ENCODE peak calls at places on chromosomes 2 and 18, in nine cellular contexts. One of them, this sample, is unnamed.

GRCh38 chr18:76725445-76725844 is 96.9 kb upstream of the ZNF236 start:
- DNase-seq in mesothelial cell of epicardium: no peak
- DNase-seq in NCI-H2081: no peak
- DNase-seq in RWPE2: no peak
- DNase-seq in astrocyte: no peak
- DNase-seq in natural killer cell treated with Interleukin-12 subunit alpha and Interleukin-12 subunit beta and Interleukin-15 and Interleukin-18, amount 100 ng/mL, for 72 hours: no peak
- DNase-seq in activated CD4-positive, alpha-beta T cell treated with anti-CD3 and anti-CD28 coated beads, Interleukin-2, amount 10 ng/mL, durations not matched to agents 7 days and 5 days: no peak
- DNase-seq in RKO: no peak
- DNase-seq in fibroblast of pulmonary artery: no peak
- DNase-seq in this sample: no peak

GRCh38 chr18:25669741-25670140 is 317.8 kb upstream of the ZNF521 start:
- DNase-seq in mesothelial cell of epicardium: no peak
- DNase-seq in NCI-H2081: no peak
- DNase-seq in RWPE2: no peak
- DNase-seq in astrocyte: no peak
- DNase-seq in natural killer cell treated with Interleukin-12 subunit alpha and Interleukin-12 subunit beta and Interleukin-15 and Interleukin-18, amount 100 ng/mL, for 72 hours: no peak
- DNase-seq in activated CD4-positive, alpha-beta T cell treated with anti-CD3 and anti-CD28 coated beads, Interleukin-2, amount 10 ng/mL, durations not matched to agents 7 days and 5 days: no peak
- DNase-seq in RKO: no peak
- DNase-seq in fibroblast of pulmonary artery: no peak
- DNase-seq in this sample: no peak

GRCh38 chr2:109108740-109109139 is 20.3 kb upstream of the SH3RF3 start:
- DNase-seq in mesothelial cell of epicardium: peak
- DNase-seq in NCI-H2081: no peak
- DNase-seq in RWPE2: no peak
- DNase-seq in astrocyte: no peak
- DNase-seq in natural killer cell treated with Interleukin-12 subunit alpha and Interleukin-12 subunit beta and Interleukin-15 and Interleukin-18, amount 100 ng/mL, for 72 hours: no peak
- DNase-seq in activated CD4-positive, alpha-beta T cell treated with anti-CD3 and anti-CD28 coated beads, Interleukin-2, amount 10 ng/mL, durations not matched to agents 7 days and 5 days: no peak
- DNase-seq in RKO: no peak
- DNase-seq in fibroblast of pulmonary artery: no peak
- DNase-seq in this sample: no peak

GRCh38 chr2:134337617-134338016 is 83.7 kb downstream of the MGAT5 start:
- DNase-seq in mesothelial cell of epicardium: no peak
- DNase-seq in NCI-H2081: no peak
- DNase-seq in RWPE2: no peak
- DNase-seq in astrocyte: no peak
- DNase-seq in natural killer cell treated with Interleukin-12 subunit alpha and Interleukin-12 subunit beta and Interleukin-15 and Interleukin-18, amount 100 ng/mL, for 72 hours: no peak
- DNase-seq in activated CD4-positive, alpha-beta T cell treated with anti-CD3 and anti-CD28 coated beads, Interleukin-2, amount 10 ng/mL, durations not matched to agents 7 days and 5 days: no peak
- DNase-seq in RKO: no peak
- DNase-seq in fibroblast of pulmonary artery: no peak
- DNase-seq in this sample: no peak

GRCh38 chr2:120559401-120559800 is 176.3 kb upstream of the GLI2 start:
- DNase-seq in mesothelial cell of epicardium: no peak
- DNase-seq in NCI-H2081: no peak
- DNase-seq in RWPE2: no peak
- DNase-seq in astrocyte: peak
- DNase-seq in natural killer cell treated with Interleukin-12 subunit alpha and Interleukin-12 subunit beta and Interleukin-15 and Interleukin-18, amount 100 ng/mL, for 72 hours: no peak
- DNase-seq in activated CD4-positive, alpha-beta T cell treated with anti-CD3 and anti-CD28 coated beads, Interleukin-2, amount 10 ng/mL, durations not matched to agents 7 days and 5 days: no peak
- DNase-seq in RKO: peak
- DNase-seq in fibroblast of pulmonary artery: peak
- DNase-seq in this sample: no peak

GRCh38 chr2:13682878-13683277 is 949.6 kb upstream of the LRATD1 start:
- DNase-seq in mesothelial cell of epicardium: no peak
- DNase-seq in NCI-H2081: peak
- DNase-seq in RWPE2: peak
- DNase-seq in astrocyte: peak
- DNase-seq in natural killer cell treated with Interleukin-12 subunit alpha and Interleukin-12 subunit beta and Interleukin-15 and Interleukin-18, amount 100 ng/mL, for 72 hours: no peak
- DNase-seq in activated CD4-positive, alpha-beta T cell treated with anti-CD3 and anti-CD28 coated beads, Interleukin-2, amount 10 ng/mL, durations not matched to agents 7 days and 5 days: no peak
- DNase-seq in RKO: no peak
- DNase-seq in fibroblast of pulmonary artery: peak
- DNase-seq in this sample: no peak

GRCh38 chr18:77057043-77057442 is 75.5 kb downstream of the MBP start:
- DNase-seq in mesothelial cell of epicardium: no peak
- DNase-seq in NCI-H2081: no peak
- DNase-seq in RWPE2: no peak
- DNase-seq in astrocyte: no peak
- DNase-seq in natural killer cell treated with Interleukin-12 subunit alpha and Interleukin-12 subunit beta and Interleukin-15 and Interleukin-18, amount 100 ng/mL, for 72 hours: no peak
- DNase-seq in activated CD4-positive, alpha-beta T cell treated with anti-CD3 and anti-CD28 coated beads, Interleukin-2, amount 10 ng/mL, durations not matched to agents 7 days and 5 days: no peak
- DNase-seq in RKO: no peak
- DNase-seq in fibroblast of pulmonary artery: no peak
- DNase-seq in this sample: no peak

GRCh38 chr2:8352300-8352699 is 329.6 kb upstream of the ID2 start:
- DNase-seq in mesothelial cell of epicardium: no peak
- DNase-seq in NCI-H2081: no peak
- DNase-seq in RWPE2: no peak
- DNase-seq in astrocyte: no peak
- DNase-seq in natural killer cell treated with Interleukin-12 subunit alpha and Interleukin-12 subunit beta and Interleukin-15 and Interleukin-18, amount 100 ng/mL, for 72 hours: peak
- DNase-seq in activated CD4-positive, alpha-beta T cell treated with anti-CD3 and anti-CD28 coated beads, Interleukin-2, amount 10 ng/mL, durations not matched to agents 7 days and 5 days: no peak
- DNase-seq in RKO: no peak
- DNase-seq in fibroblast of pulmonary artery: no peak
- DNase-seq in this sample: no peak

GRCh38 chr2:186950694-186951093 is 101.7 kb upstream of the ZSWIM2 start:
- DNase-seq in mesothelial cell of epicardium: no peak
- DNase-seq in NCI-H2081: no peak
- DNase-seq in RWPE2: no peak
- DNase-seq in astrocyte: peak
- DNase-seq in natural killer cell treated with Interleukin-12 subunit alpha and Interleukin-12 subunit beta and Interleukin-15 and Interleukin-18, amount 100 ng/mL, for 72 hours: no peak
- DNase-seq in activated CD4-positive, alpha-beta T cell treated with anti-CD3 and anti-CD28 coated beads, Interleukin-2, amount 10 ng/mL, durations not matched to agents 7 days and 5 days: no peak
- DNase-seq in RKO: no peak
- DNase-seq in fibroblast of pulmonary artery: no peak
- DNase-seq in this sample: peak

GRCh38 chr2:195664528-195664927 is 7.5 kb downstream of the SLC39A10 start:
- DNase-seq in mesothelial cell of epicardium: no peak
- DNase-seq in NCI-H2081: no peak
- DNase-seq in RWPE2: no peak
- DNase-seq in astrocyte: no peak
- DNase-seq in natural killer cell treated with Interleukin-12 subunit alpha and Interleukin-12 subunit beta and Interleukin-15 and Interleukin-18, amount 100 ng/mL, for 72 hours: no peak
- DNase-seq in activated CD4-positive, alpha-beta T cell treated with anti-CD3 and anti-CD28 coated beads, Interleukin-2, amount 10 ng/mL, durations not matched to agents 7 days and 5 days: no peak
- DNase-seq in RKO: peak
- DNase-seq in fibroblast of pulmonary artery: peak
- DNase-seq in this sample: no peak

GRCh38 chr18:382423-382984 is 114.7 kb upstream of the THOC1 start:
- DNase-seq in mesothelial cell of epicardium: no peak
- DNase-seq in NCI-H2081: no peak
- DNase-seq in RWPE2: no peak
- DNase-seq in astrocyte: no peak
- DNase-seq in natural killer cell treated with Interleukin-12 subunit alpha and Interleukin-12 subunit beta and Interleukin-15 and Interleukin-18, amount 100 ng/mL, for 72 hours: no peak
- DNase-seq in activated CD4-positive, alpha-beta T cell treated with anti-CD3 and anti-CD28 coated beads, Interleukin-2, amount 10 ng/mL, durations not matched to agents 7 days and 5 days: no peak
- DNase-seq in RKO: no peak
- DNase-seq in fibroblast of pulmonary artery: no peak
- DNase-seq in this sample: no peak

GRCh38 chr18:50218432-50219197 is 23.7 kb upstream of the MYO5B start:
- DNase-seq in mesothelial cell of epicardium: no peak
- DNase-seq in NCI-H2081: no peak
- DNase-seq in RWPE2: no peak
- DNase-seq in astrocyte: peak
- DNase-seq in natural killer cell treated with Interleukin-12 subunit alpha and Interleukin-12 subunit beta and Interleukin-15 and Interleukin-18, amount 100 ng/mL, for 72 hours: no peak
- DNase-seq in activated CD4-positive, alpha-beta T cell treated with anti-CD3 and anti-CD28 coated beads, Interleukin-2, amount 10 ng/mL, durations not matched to agents 7 days and 5 days: peak
- DNase-seq in RKO: peak
- DNase-seq in fibroblast of pulmonary artery: peak
- DNase-seq in this sample: no peak

GRCh38 chr18:23258566-23259265 is 123.4 kb downstream of the CABLES1 start:
- DNase-seq in mesothelial cell of epicardium: no peak
- DNase-seq in NCI-H2081: no peak
- DNase-seq in RWPE2: no peak
- DNase-seq in astrocyte: no peak
- DNase-seq in natural killer cell treated with Interleukin-12 subunit alpha and Interleukin-12 subunit beta and Interleukin-15 and Interleukin-18, amount 100 ng/mL, for 72 hours: no peak
- DNase-seq in activated CD4-positive, alpha-beta T cell treated with anti-CD3 and anti-CD28 coated beads, Interleukin-2, amount 10 ng/mL, durations not matched to agents 7 days and 5 days: no peak
- DNase-seq in RKO: no peak
- DNase-seq in fibroblast of pulmonary artery: no peak
- DNase-seq in this sample: no peak

GRCh38 chr2:177710003-177710411 is 317.4 kb downstream of the AGPS start:
- DNase-seq in mesothelial cell of epicardium: no peak
- DNase-seq in NCI-H2081: no peak
- DNase-seq in RWPE2: no peak
- DNase-seq in astrocyte: no peak
- DNase-seq in natural killer cell treated with Interleukin-12 subunit alpha and Interleukin-12 subunit beta and Interleukin-15 and Interleukin-18, amount 100 ng/mL, for 72 hours: no peak
- DNase-seq in activated CD4-positive, alpha-beta T cell treated with anti-CD3 and anti-CD28 coated beads, Interleukin-2, amount 10 ng/mL, durations not matched to agents 7 days and 5 days: no peak
- DNase-seq in RKO: no peak
- DNase-seq in fibroblast of pulmonary artery: no peak
- DNase-seq in this sample: no peak

GRCh38 chr2:138787053-138787666 is 7.0 kb upstream of the NXPH2 start:
- DNase-seq in mesothelial cell of epicardium: no peak
- DNase-seq in NCI-H2081: peak
- DNase-seq in RWPE2: no peak
- DNase-seq in astrocyte: peak
- DNase-seq in natural killer cell treated with Interleukin-12 subunit alpha and Interleukin-12 subunit beta and Interleukin-15 and Interleukin-18, amount 100 ng/mL, for 72 hours: no peak
- DNase-seq in activated CD4-positive, alpha-beta T cell treated with anti-CD3 and anti-CD28 coated beads, Interleukin-2, amount 10 ng/mL, durations not matched to agents 7 days and 5 days: peak
- DNase-seq in RKO: peak
- DNase-seq in fibroblast of pulmonary artery: peak
- DNase-seq in this sample: no peak